ENCODE peak calls at places on chromosomes 2 and 18, in eight cellular contexts. P, D, J, K, R, G, S and H are unnamed samples.

GRCh38 chr2:155391613-155392012 is 693.1 kb downstream of the KCNJ3 start:
- ATAC-seq in P (no peak), D (no peak), J (no peak), K (no peak), R (no peak), G (no peak), S (no peak), H (no peak)

GRCh38 chr2:12841021-12841420 is 124.3 kb downstream of the TRIB2 start:
- ATAC-seq in P (no peak), D (no peak), J (no peak), K (no peak), R (no peak), G (no peak), S (no peak), H (no peak)

GRCh38 chr2:37378411-37378810 is 34.0 kb downstream of the QPCT start:
- ATAC-seq in P (no peak), D (no peak), J (no peak), K (no peak), R (no peak), G (no peak), S (no peak), H (no peak)

GRCh38 chr2:36625304-36625703 is 27.3 kb upstream of the FEZ2 start:
- ATAC-seq in P (no peak), D (no peak), J (no peak), K (no peak), R (no peak), G (no peak), S (no peak), H (no peak)

GRCh38 chr2:124805060-124805459 is 780.0 kb downstream of the CNTNAP5 start:
- ATAC-seq in P (no peak), D (no peak), J (peak), K (no peak), R (no peak), G (no peak), S (no peak), H (no peak)

GRCh38 chr18:23201741-23202140 is 66.5 kb downstream of the CABLES1 start:
- ATAC-seq in P (no peak), D (no peak), J (no peak), K (no peak), R (no peak), G (no peak), S (no peak), H (no peak)

GRCh38 chr2:126657636-126658315 is 1.8 kb downstream of the GYPC start:
- ATAC-seq in P (peak), D (peak), J (peak), K (peak), R (peak), G (peak), S (peak), H (peak)

GRCh38 chr18:77052297-77052645 is 80.3 kb downstream of the MBP start:
- ATAC-seq in P (no peak), D (no peak), J (no peak), K (no peak), R (no peak), G (no peak), S (no peak), H (no peak)

GRCh38 chr2:134206029-134206428 is 47.8 kb upstream of the MGAT5 start:
- ATAC-seq in P (no peak), D (no peak), J (no peak), K (peak), R (no peak), G (no peak), S (no peak), H (peak)

GRCh38 chr2:191620144-191620543 is 57.8 kb upstream of the NABP1 start:
- ATAC-seq in P (no peak), D (no peak), J (no peak), K (no peak), R (no peak), G (no peak), S (no peak), H (no peak)

GRCh38 chr2:219466816-219467735 is 31.6 kb upstream of the GMPPA start:
- ATAC-seq in P (no peak), D (no peak), J (no peak), K (no peak), R (no peak), G (no peak), S (no peak), H (no peak)

GRCh38 chr2:175187378-175187777 is 5.9 kb upstream of the ATP5MC3 start:
- ATAC-seq in P (peak), D (peak), J (peak), K (peak), R (no peak), G (no peak), S (peak), H (peak)

GRCh38 chr2:233764761-233765160 is 4.7 kb downstream of the UGT1A1 start:
- ATAC-seq in P (no peak), D (no peak), J (peak), K (no peak), R (no peak), G (no peak), S (no peak), H (no peak)

GRCh38 chr2:134869941-134870736 is 31.7 kb downstream of the ACMSD start:
- ATAC-seq in P (no peak), D (no peak), J (peak), K (no peak), R (peak), G (no peak), S (no peak), H (no peak)